ENCODE peak calls at places on chromosomes 4 and X, in five cellular contexts. P is epithelial cell of esophagus, Q is coronary artery, A is pancreas, H is astrocyte of the cerebellum. B is an unnamed sample.

GRCh38 chr4:121200795-121201472 is 36.8 kb upstream of the TNIP3 start:
- DNase-seq in P (no peak), Q (no peak), A (no peak), H (no peak), B (no peak)

GRCh38 chr4:166460769-166461550 is 587.9 kb downstream of the TLL1 start:
- DNase-seq in H (no peak), P (peak), Q (no peak), A (no peak), B (no peak)

GRCh38 chrX:151985955-151986354 is 11.5 kb upstream of the GABRE start:
- DNase-seq in A (no peak), H (no peak), Q (no peak), P (peak), B (peak)

GRCh38 chr4:120853101-120853940 is 69.2 kb downstream of the PRDM5 start:
- DNase-seq in H (no peak), A (no peak), P (no peak), Q (no peak), B (no peak)

GRCh38 chr4:6542951-6543350 is 32.0 kb upstream of the MAN2B2 start:
- DNase-seq in Q (no peak), P (no peak), A (no peak), H (no peak), B (no peak)

GRCh38 chr4:4289575-4289929 is 402 bp downstream of the LYAR start:
- DNase-seq in H (no peak), A (no peak), P (no peak), Q (no peak), B (no peak)

GRCh38 chrX:107629533-107629909 is 1.2 kb downstream of the PRPS1 start:
- DNase-seq in H (no peak), P (peak), Q (no peak), A (no peak), B (no peak)

GRCh38 chr4:170651786-170652185 is 562.0 kb upstream of the AADAT start:
- DNase-seq in H (no peak), Q (no peak), A (no peak), P (peak), B (peak)

GRCh38 chr4:108411836-108412235 is 208.5 kb upstream of the RPL34 start:
- DNase-seq in H (no peak), P (no peak), Q (no peak), A (no peak), B (no peak)

GRCh38 chr4:119748853-119749252 is 120.2 kb upstream of the PDE5A start:
- DNase-seq in H (no peak), P (no peak), A (no peak), Q (no peak), B (no peak)

GRCh38 chrX:143664302-143664701 is 28.4 kb upstream of the SLITRK4 start:
- DNase-seq in Q (no peak), P (peak), A (no peak), H (no peak), B (no peak)

GRCh38 chrX:318068-318738 is 393 bp downstream of the GTPBP6 start:
- DNase-seq in P (peak), H (peak), A (peak), Q (peak), B (peak)

GRCh38 chr4:40251366-40251765 is 54.5 kb downstream of the RHOH start:
- DNase-seq in P (peak), Q (no peak), H (no peak), A (no peak), B (no peak)

GRCh38 chrX:139851730-139852129 is 81.1 kb downstream of the ATP11C start:
- DNase-seq in A (no peak), Q (no peak), H (peak), P (no peak), B (peak)

GRCh38 chrX:111728096-111728495 is 47.1 kb downstream of the ALG13 start:
- DNase-seq in Q (no peak), H (no peak), P (no peak), A (no peak), B (peak)

GRCh38 chr4:124631760-124632159 is 80.8 kb downstream of the ANKRD50 start:
- DNase-seq in Q (no peak), A (peak), P (peak), H (peak), B (peak)

GRCh38 chr4:4333265-4333706 is 43.2 kb downstream of the ZBTB49 start:
- DNase-seq in A (no peak), P (no peak), Q (no peak), H (peak), B (peak)

GRCh38 chrX:72006461-72006860 is 95.8 kb downstream of the NHSL2 start:
- DNase-seq in P (no peak), Q (peak), H (no peak), A (no peak), B (no peak)

GRCh38 chrX:72005046-72005445 is 94.4 kb downstream of the NHSL2 start:
- DNase-seq in P (no peak), H (no peak), Q (peak), A (no peak), B (no peak)

GRCh38 chrX:72002886-72003285 is 92.2 kb downstream of the NHSL2 start:
- DNase-seq in Q (peak), A (no peak), P (no peak), H (peak), B (no peak)

GRCh38 chrX:72001906-72002305 is 91.3 kb downstream of the NHSL2 start:
- DNase-seq in Q (peak), A (no peak), P (no peak), H (no peak), B (no peak)

DNA sequence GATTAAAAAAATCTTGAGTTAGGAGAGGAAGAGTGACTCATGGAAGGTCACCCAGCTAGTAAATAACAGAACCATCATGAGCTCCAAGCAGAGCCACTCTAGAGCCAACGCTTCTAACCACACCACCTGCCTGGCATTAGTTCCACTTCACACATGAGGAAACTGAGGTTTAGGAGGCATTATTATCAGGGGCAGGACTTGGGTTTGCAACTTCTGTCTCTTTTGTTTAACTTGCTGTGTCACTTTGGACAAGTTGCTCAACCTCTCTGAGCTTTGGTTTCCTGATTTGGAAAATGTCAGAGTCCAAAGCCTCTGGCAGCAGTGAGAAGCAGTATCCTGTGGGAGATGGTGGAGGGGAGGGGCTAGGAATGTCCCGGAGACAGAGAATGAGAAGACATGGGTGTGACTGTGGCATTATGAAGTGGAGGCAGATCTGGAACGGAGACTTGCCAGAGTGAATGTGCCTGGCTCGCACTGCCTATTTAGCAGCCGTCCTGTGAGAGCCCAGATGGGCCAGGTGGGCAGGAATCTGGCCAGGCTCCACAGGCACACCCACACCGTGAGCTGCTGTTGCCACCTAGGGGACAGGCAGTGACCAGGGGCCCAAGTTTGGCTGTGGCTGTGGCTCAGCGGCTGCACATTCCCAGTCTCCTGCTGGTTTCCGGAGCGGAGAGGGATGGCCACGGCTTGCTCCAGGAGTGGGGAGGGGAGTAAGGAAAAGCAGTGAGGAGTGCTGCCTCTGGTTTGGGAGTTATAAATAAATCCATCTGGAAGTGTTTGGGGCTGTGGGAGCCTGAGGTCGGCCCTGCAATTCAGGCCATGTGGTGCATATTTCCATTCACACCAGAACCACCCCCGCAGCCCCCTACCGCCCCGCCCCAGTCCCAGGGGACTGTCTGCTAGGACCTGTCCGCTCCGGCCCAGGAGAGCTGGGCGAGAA is 93.4 kb downstream of the NHSL2 start:
- DNase-seq in A (peak), P (no peak), H (peak), Q (peak), B (no peak)
- H3K4me3 ChIP-seq in A (no peak), P (no peak), H (no peak), Q (peak), B (no peak)

GRCh38 chr4:82586055-82586454 is 24.3 kb upstream of the TMEM150C start:
- DNase-seq in A (no peak), H (no peak), P (no peak), Q (no peak), B (no peak)
- TF ChIP-seq CTCF in A (no peak), H (no peak), P (no peak), Q (no peak), B (no peak)

GRCh38 chr4:85837334-85837733 is 362.4 kb downstream of the ARHGAP24 start:
- DNase-seq in A (no peak), Q (no peak), P (no peak), H (no peak), B (no peak)
- H3K4me3 ChIP-seq in A (no peak), Q (peak), P (no peak), H (no peak), B (no peak)

DNA sequence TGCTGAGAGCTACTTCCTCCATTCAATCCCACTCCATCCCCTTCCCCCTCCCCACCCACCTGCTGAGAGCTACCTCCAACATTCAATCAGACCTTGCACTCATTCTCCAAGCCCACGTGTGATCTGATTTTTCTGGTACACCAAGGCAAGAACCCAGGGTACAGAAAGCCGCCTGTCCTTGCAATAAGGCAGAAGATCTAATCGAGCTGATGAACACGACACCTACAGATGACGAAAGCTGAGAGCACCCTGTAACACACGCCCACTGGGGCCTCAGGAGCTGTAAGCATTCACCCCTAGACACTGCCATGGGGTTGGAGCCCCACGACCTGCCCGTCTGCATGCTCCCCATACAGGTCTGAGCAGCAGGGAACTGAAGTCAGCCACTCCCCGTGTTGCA is 58.3 kb downstream of the TRIML1 start:
- DNase-seq in H (no peak), P (no peak), Q (no peak), A (no peak), B (no peak)
- TF ChIP-seq CTCF in H (no peak), P (no peak), Q (no peak), A (no peak), B (no peak)

B was measured in AG04449.